ENCODE peak calls at places on chromosomes 11 and 22, in nine cellular contexts. T is foreskin fibroblast; C is effector CD8-positive, alpha-beta T cell; X is HEK293T; F is HAP-1; L is dorsolateral prefrontal cortex; A is EL; Z is smooth muscle cell of the brain vasculature; O is stimulated activated naive CD4-positive, alpha-beta T cell. K is an unnamed sample.

GRCh38 chr11:69489031-69489745 is 7.7 kb downstream of the LINC01488 start:
- DNase-seq in T (peak; percentile 20), C (no peak), X (no peak), F (no peak), L (no peak), A (no peak), Z (no peak), O (no peak), K (no peak)

GRCh38 chr11:93099811-93100210 is 98.0 kb downstream of the SLC36A4 start:
- DNase-seq in T (peak; percentile 11), C (no peak), X (no peak), F (no peak), L (no peak), A (peak; percentile 66), Z (no peak), O (no peak), K (peak; percentile 83)

GRCh38 chr11:68727783-68728182 is 23.5 kb downstream of the TESMIN start:
- DNase-seq in T (peak; percentile 44), C (no peak), X (no peak), F (no peak), L (no peak), A (no peak), Z (no peak), O (no peak), K (no peak)

GRCh38 chr11:70625051-70625450 is 226.7 kb downstream of the CTTN start:
- DNase-seq in T (no peak), C (no peak), X (no peak), F (no peak), L (no peak), A (no peak), Z (no peak), O (no peak), K (no peak)

GRCh38 chr11:101049123-101049522 is 80.5 kb downstream of the PGR start:
- DNase-seq in T (no peak), C (no peak), X (no peak), F (peak; percentile 24), L (no peak), A (peak; percentile 67), Z (no peak), O (no peak), K (peak; percentile 1)

GRCh38 chr11:64649304-64649703 is 58.3 kb downstream of the SLC22A12 start:
- DNase-seq in T (peak; percentile 19), C (no peak), X (peak; percentile 44), F (peak; percentile 55), L (peak; percentile 62), A (peak; percentile 27), Z (no peak), O (no peak), K (no peak)

GRCh38 chr11:127002669-127003259 is 2.2 kb upstream of the KIRREL3 start:
- DNase-seq in T (no peak), C (no peak), X (no peak), F (no peak), L (no peak), A (no peak), Z (no peak), O (no peak), K (no peak)

GRCh38 chr11:34213366-34213765 is 107.9 kb downstream of the NAT10 start:
- DNase-seq in T (peak; percentile 42), C (no peak), X (no peak), F (no peak), L (no peak), A (peak; percentile 52), Z (no peak), O (no peak), K (peak; percentile 36)

GRCh38 chr11:105297463-105297862 is 157.9 kb upstream of the CARD18 start:
- DNase-seq in T (peak; percentile 65), C (no peak), X (no peak), F (no peak), L (no peak), A (peak; percentile 72), Z (no peak), O (no peak), K (peak; percentile 67)

GRCh38 chr11:92443109-92443508 is 218.5 kb downstream of the FAT3 start:
- DNase-seq in T (no peak), C (no peak), X (no peak), F (no peak), L (no peak), A (no peak), Z (no peak), O (no peak), K (no peak)

GRCh38 chr22:24474649-24475048 is 20.5 kb upstream of the UPB1 start:
- DNase-seq in T (no peak), C (no peak), X (no peak), F (no peak), L (no peak), A (peak; percentile 40), Z (no peak), O (no peak), K (no peak)

GRCh38 chr11:103604310-103604709 is 432.1 kb upstream of the DDI1 start:
- DNase-seq in T (no peak), C (no peak), X (no peak), F (no peak), L (no peak), A (no peak), Z (no peak), O (no peak), K (no peak)

GRCh38 chr11:59615132-59615636 is 390 bp downstream of the OSBP start:
- DNase-seq in T (peak; percentile 16), C (peak; percentile 50), X (peak; percentile 36), F (peak; percentile 38), L (peak; percentile 53), A (peak; percentile 12), Z (no peak), O (peak; percentile 75), K (no peak)

GRCh38 chr11:2194877-2195755 is 23.5 kb upstream of the TH start:
- DNase-seq in T (peak; percentile 54), C (peak; percentile 31), X (peak; percentile 76), F (peak; percentile 79), L (no peak), A (peak; percentile 29), Z (no peak), O (peak; percentile 35), K (no peak)

GRCh38 chr11:112835556-112835955 is 125.7 kb upstream of the NCAM1 start:
- DNase-seq in T (no peak), C (no peak), X (no peak), F (no peak), L (no peak), A (no peak), Z (no peak), O (no peak), K (no peak)

GRCh38 chr11:11587122-11587521 is 34.7 kb downstream of the GALNT18 start:
- DNase-seq in T (no peak), C (no peak), X (no peak), F (no peak), L (no peak), A (no peak), Z (no peak), O (no peak), K (no peak)

GRCh38 chr22:46007848-46008261 is 30.9 kb upstream of the WNT7B start:
- DNase-seq in T (peak; percentile 96), C (no peak), X (no peak), F (no peak), L (peak; percentile 86), A (peak; percentile 98), Z (no peak), O (no peak), K (peak; percentile 91)

GRCh38 chr11:69535928-69536327 is 54.5 kb downstream of the LINC01488 start:
- DNase-seq in T (no peak), C (no peak), X (no peak), F (no peak), L (no peak), A (no peak), Z (no peak), O (no peak), K (no peak)

GRCh38 chr11:83480811-83481210 is 194.6 kb upstream of the CCDC90B start:
- DNase-seq in T (no peak), C (no peak), X (no peak), F (no peak), L (no peak), A (no peak), Z (no peak), O (no peak), K (no peak)

GRCh38 chr22:27331526-27332281 is 469.9 kb downstream of the MN1 start:
- DNase-seq in T (peak; percentile 26), C (no peak), X (peak; percentile 44), F (peak; percentile 51), L (no peak), A (peak; percentile 17), Z (peak; percentile 26), O (no peak), K (no peak)

GRCh38 chr11:61057615-61058014 is 44.7 kb upstream of the CD5 start:
- DNase-seq in T (no peak), C (no peak), X (no peak), F (no peak), L (no peak), A (no peak), Z (no peak), O (no peak), K (no peak)

GRCh38 chr22:20777420-20778177 is 3.7 kb downstream of the SERPIND1 start:
- DNase-seq in T (peak; percentile 88), C (no peak), X (no peak), F (no peak), L (no peak), A (peak; percentile 85), Z (no peak), O (no peak), K (peak; percentile 89)

GRCh38 chr11:20310137-20310536 is 53.4 kb upstream of the HTATIP2 start:
- DNase-seq in T (no peak), C (no peak), X (no peak), F (no peak), L (peak; percentile 4), A (no peak), Z (peak; percentile 9), O (no peak), K (no peak)

GRCh38 chr11:69209936-69210659 is 54.4 kb downstream of the SMIM38 start:
- DNase-seq in T (no peak), C (no peak), X (no peak), F (no peak), L (no peak), A (no peak), Z (no peak), O (no peak), K (peak; percentile 1)

GRCh38 chr11:7635137-7635536 is 38.2 kb downstream of the CYB5R2 start:
- DNase-seq in T (no peak), C (no peak), X (no peak), F (no peak), L (no peak), A (no peak), Z (no peak), O (no peak), K (no peak)

K was measured in HFFc6.